ENCODE peak calls at places on chromosome 5, in seven cellular contexts. One of them, this sample, is unnamed.

GRCh38 chr5:168652516-168652915 is 73.3 kb upstream of the PANK3 start:
- DNase-seq in caudate nucleus: no peak
- DNase-seq in iPS-NIHi11: no peak
- DNase-seq in NCI-H1092 treated with DMSO at 0.1 percent for 48 hours: no peak
- DNase-seq in NCI-H446 treated with DMSO at 0.1 percent for 48 hours: no peak
- DNase-seq in stimulated activated CD4-positive, alpha-beta T cell treated with anti-CD3 and anti-CD28 coated beads, Interleukin-4, amount 100 ng/mL, for 24 hours: no peak
- DNase-seq in WTC11: no peak
- DNase-seq in this sample: no peak

GRCh38 chr5:156892864-156893263 is 42.8 kb downstream of the PPP1R2B start:
- DNase-seq in WTC11: no peak
- DNase-seq in caudate nucleus: no peak
- DNase-seq in iPS-NIHi11: no peak
- DNase-seq in NCI-H1092 treated with DMSO at 0.1 percent for 48 hours: no peak
- DNase-seq in stimulated activated CD4-positive, alpha-beta T cell treated with anti-CD3 and anti-CD28 coated beads, Interleukin-4, amount 100 ng/mL, for 24 hours: no peak
- DNase-seq in NCI-H446 treated with DMSO at 0.1 percent for 48 hours: no peak
- DNase-seq in this sample: no peak

GRCh38 chr5:26339576-26339975 is 698.8 kb downstream of the CDH9 start:
- DNase-seq in WTC11: no peak
- DNase-seq in stimulated activated CD4-positive, alpha-beta T cell treated with anti-CD3 and anti-CD28 coated beads, Interleukin-4, amount 100 ng/mL, for 24 hours: no peak
- DNase-seq in iPS-NIHi11: no peak
- DNase-seq in NCI-H1092 treated with DMSO at 0.1 percent for 48 hours: no peak
- DNase-seq in NCI-H446 treated with DMSO at 0.1 percent for 48 hours: no peak
- DNase-seq in caudate nucleus: no peak
- DNase-seq in this sample: no peak

GRCh38 chr5:108747111-108748009 is at the start of gene FER:
- DNase-seq in iPS-NIHi11: no peak
- DNase-seq in NCI-H446 treated with DMSO at 0.1 percent for 48 hours: no peak
- DNase-seq in caudate nucleus: no peak
- DNase-seq in WTC11: no peak
- DNase-seq in NCI-H1092 treated with DMSO at 0.1 percent for 48 hours: no peak
- DNase-seq in stimulated activated CD4-positive, alpha-beta T cell treated with anti-CD3 and anti-CD28 coated beads, Interleukin-4, amount 100 ng/mL, for 24 hours: peak; percentile 56
- DNase-seq in this sample: peak; percentile 91

GRCh38 chr5:132470596-132470995 is 20.0 kb downstream of the IRF1 start:
- DNase-seq in stimulated activated CD4-positive, alpha-beta T cell treated with anti-CD3 and anti-CD28 coated beads, Interleukin-4, amount 100 ng/mL, for 24 hours: no peak
- DNase-seq in WTC11: no peak
- DNase-seq in caudate nucleus: no peak
- DNase-seq in NCI-H446 treated with DMSO at 0.1 percent for 48 hours: no peak
- DNase-seq in NCI-H1092 treated with DMSO at 0.1 percent for 48 hours: no peak
- DNase-seq in iPS-NIHi11: no peak
- DNase-seq in this sample: no peak

GRCh38 chr5:149130121-149130931 is 11.0 kb upstream of the ABLIM3 start:
- DNase-seq in NCI-H1092 treated with DMSO at 0.1 percent for 48 hours: no peak
- DNase-seq in stimulated activated CD4-positive, alpha-beta T cell treated with anti-CD3 and anti-CD28 coated beads, Interleukin-4, amount 100 ng/mL, for 24 hours: no peak
- DNase-seq in NCI-H446 treated with DMSO at 0.1 percent for 48 hours: no peak
- DNase-seq in iPS-NIHi11: peak; percentile 26
- DNase-seq in WTC11: no peak
- DNase-seq in caudate nucleus: no peak
- DNase-seq in this sample: no peak

GRCh38 chr5:132262882-132263547 is 5.5 kb downstream of the PDLIM4 start:
- DNase-seq in caudate nucleus: no peak
- DNase-seq in NCI-H1092 treated with DMSO at 0.1 percent for 48 hours: no peak
- DNase-seq in iPS-NIHi11: no peak
- DNase-seq in WTC11: no peak
- DNase-seq in NCI-H446 treated with DMSO at 0.1 percent for 48 hours: no peak
- DNase-seq in stimulated activated CD4-positive, alpha-beta T cell treated with anti-CD3 and anti-CD28 coated beads, Interleukin-4, amount 100 ng/mL, for 24 hours: no peak
- DNase-seq in this sample: no peak

GRCh38 chr5:177290816-177291596 is 12.5 kb downstream of the RAB24 start:
- DNase-seq in iPS-NIHi11: no peak
- DNase-seq in caudate nucleus: no peak
- DNase-seq in stimulated activated CD4-positive, alpha-beta T cell treated with anti-CD3 and anti-CD28 coated beads, Interleukin-4, amount 100 ng/mL, for 24 hours: no peak
- DNase-seq in NCI-H1092 treated with DMSO at 0.1 percent for 48 hours: no peak
- DNase-seq in WTC11: no peak
- DNase-seq in NCI-H446 treated with DMSO at 0.1 percent for 48 hours: no peak
- DNase-seq in this sample: no peak

GRCh38 chr5:134349463-134349862 is 17.5 kb downstream of the CDKL3 start:
- DNase-seq in iPS-NIHi11: no peak
- DNase-seq in NCI-H446 treated with DMSO at 0.1 percent for 48 hours: no peak
- DNase-seq in stimulated activated CD4-positive, alpha-beta T cell treated with anti-CD3 and anti-CD28 coated beads, Interleukin-4, amount 100 ng/mL, for 24 hours: no peak
- DNase-seq in WTC11: no peak
- DNase-seq in caudate nucleus: no peak
- DNase-seq in NCI-H1092 treated with DMSO at 0.1 percent for 48 hours: no peak
- DNase-seq in this sample: no peak

GRCh38 chr5:1161832-1162229 is 39.6 kb upstream of the SLC6A19 start:
- DNase-seq in WTC11: no peak
- DNase-seq in NCI-H446 treated with DMSO at 0.1 percent for 48 hours: no peak
- DNase-seq in caudate nucleus: peak; percentile 47
- DNase-seq in NCI-H1092 treated with DMSO at 0.1 percent for 48 hours: peak; percentile 86
- DNase-seq in iPS-NIHi11: no peak
- DNase-seq in stimulated activated CD4-positive, alpha-beta T cell treated with anti-CD3 and anti-CD28 coated beads, Interleukin-4, amount 100 ng/mL, for 24 hours: no peak
- DNase-seq in this sample: no peak

This sample was measured in cardiac fibroblast.